ENCODE peak calls at places on chromosomes 13 and 19, in four cellular contexts. One of them, this sample, is unnamed.

GRCh38 chr13:32838985-32839384 is 177.2 kb upstream of the KL start:
- DNase-seq in CD8-positive, alpha-beta memory T cell: no peak
- DNase-seq in K562: no peak
- DNase-seq in cardiac fibroblast: peak; percentile 29
- DNase-seq in this sample: peak; percentile 90

GRCh38 chr19:38720559-38721236 is 23.6 kb downstream of the CAPN12 start:
- DNase-seq in CD8-positive, alpha-beta memory T cell: no peak
- DNase-seq in K562: no peak
- DNase-seq in cardiac fibroblast: no peak
- DNase-seq in this sample: no peak

GRCh38 chr19:16141043-16141442 is 2.4 kb upstream of the HSH2D start:
- DNase-seq in CD8-positive, alpha-beta memory T cell: no peak
- DNase-seq in K562: peak; percentile 42
- DNase-seq in cardiac fibroblast: no peak
- DNase-seq in this sample: no peak

GRCh38 chr13:30038884-30039283 is 188.5 kb upstream of the UBL3 start:
- DNase-seq in CD8-positive, alpha-beta memory T cell: no peak
- DNase-seq in K562: no peak
- DNase-seq in cardiac fibroblast: peak; percentile 24
- DNase-seq in this sample: no peak

GRCh38 chr13:40534456-40534855 is 132.0 kb downstream of the FOXO1 start:
- DNase-seq in CD8-positive, alpha-beta memory T cell: no peak
- DNase-seq in K562: no peak
- DNase-seq in cardiac fibroblast: no peak
- DNase-seq in this sample: no peak

GRCh38 chr13:30463820-30464495 is 1.8 kb downstream of the HMGB1 start:
- DNase-seq in CD8-positive, alpha-beta memory T cell: peak; percentile 55
- DNase-seq in K562: peak; percentile 7
- DNase-seq in cardiac fibroblast: peak; percentile 72
- DNase-seq in this sample: peak; percentile 79

GRCh38 chr19:31325342-31325741 is 23.9 kb downstream of the TSHZ3 start:
- DNase-seq in CD8-positive, alpha-beta memory T cell: no peak
- DNase-seq in K562: no peak
- DNase-seq in cardiac fibroblast: no peak
- DNase-seq in this sample: no peak

GRCh38 chr13:30898721-30899188 is 7.3 kb upstream of the MEDAG start:
- DNase-seq in CD8-positive, alpha-beta memory T cell: no peak
- DNase-seq in K562: no peak
- DNase-seq in cardiac fibroblast: peak; percentile 97
- DNase-seq in this sample: peak; percentile 100

GRCh38 chr13:94706854-94707399 is 5.4 kb downstream of the SOX21 start:
- DNase-seq in CD8-positive, alpha-beta memory T cell: no peak
- DNase-seq in K562: no peak
- DNase-seq in cardiac fibroblast: no peak
- DNase-seq in this sample: peak; percentile 15

GRCh38 chr19:54172413-54172763 is 572 bp downstream of the TMC4 start:
- DNase-seq in CD8-positive, alpha-beta memory T cell: no peak
- DNase-seq in K562: no peak
- DNase-seq in cardiac fibroblast: no peak
- DNase-seq in this sample: no peak

GRCh38 chr19:53101518-53101917 is 1.7 kb downstream of the ZNF160 start:
- DNase-seq in CD8-positive, alpha-beta memory T cell: no peak
- DNase-seq in K562: peak; percentile 22
- DNase-seq in cardiac fibroblast: no peak
- DNase-seq in this sample: no peak

GRCh38 chr19:56727731-56728130 is 56.2 kb upstream of the ZNF835 start:
- DNase-seq in CD8-positive, alpha-beta memory T cell: no peak
- DNase-seq in K562: no peak
- DNase-seq in cardiac fibroblast: no peak
- DNase-seq in this sample: no peak

GRCh38 chr19:45030825-45031224 is 8.0 kb upstream of the CLASRP start:
- DNase-seq in CD8-positive, alpha-beta memory T cell: no peak
- DNase-seq in K562: no peak
- DNase-seq in cardiac fibroblast: no peak
- DNase-seq in this sample: no peak

GRCh38 chr13:50531917-50532899 is 311.3 kb downstream of the DLEU7 start:
- DNase-seq in CD8-positive, alpha-beta memory T cell: no peak
- DNase-seq in K562: no peak
- DNase-seq in cardiac fibroblast: peak; percentile 67
- DNase-seq in this sample: no peak

GRCh38 chr19:53927745-53928144 is 18.7 kb downstream of the CACNG7 start:
- DNase-seq in CD8-positive, alpha-beta memory T cell: no peak
- DNase-seq in K562: peak; percentile 52
- DNase-seq in cardiac fibroblast: peak; percentile 72
- DNase-seq in this sample: peak; percentile 46

GRCh38 chr13:44732503-44733098 is 156.5 kb upstream of the TSC22D1 start:
- DNase-seq in CD8-positive, alpha-beta memory T cell: no peak
- DNase-seq in K562: no peak
- DNase-seq in cardiac fibroblast: peak; percentile 60
- DNase-seq in this sample: no peak

GRCh38 chr13:106262886-106263285 is 272.6 kb downstream of the EFNB2 start:
- DNase-seq in CD8-positive, alpha-beta memory T cell: no peak
- DNase-seq in K562: no peak
- DNase-seq in cardiac fibroblast: no peak
- DNase-seq in this sample: no peak

GRCh38 chr19:19679176-19680073 is 10.8 kb downstream of the ZNF101 start:
- DNase-seq in CD8-positive, alpha-beta memory T cell: no peak
- DNase-seq in K562: no peak
- DNase-seq in cardiac fibroblast: no peak
- DNase-seq in this sample: no peak

GRCh38 chr13:19601749-19602725 is 31.4 kb upstream of the MPHOSPH8 start:
- DNase-seq in CD8-positive, alpha-beta memory T cell: peak; percentile 1
- DNase-seq in K562: peak; percentile 60
- DNase-seq in cardiac fibroblast: peak; percentile 54
- DNase-seq in this sample: peak; percentile 37
- H3K4me3 ChIP-seq in CD8-positive, alpha-beta memory T cell: no peak overlapping the region
- H3K4me3 ChIP-seq in K562: peak overlapping the region; percentile 49
- H3K4me3 ChIP-seq in cardiac fibroblast: peak overlapping the region; percentile 49
- H3K4me3 ChIP-seq in this sample: peak overlapping the region; percentile 91

DNA sequence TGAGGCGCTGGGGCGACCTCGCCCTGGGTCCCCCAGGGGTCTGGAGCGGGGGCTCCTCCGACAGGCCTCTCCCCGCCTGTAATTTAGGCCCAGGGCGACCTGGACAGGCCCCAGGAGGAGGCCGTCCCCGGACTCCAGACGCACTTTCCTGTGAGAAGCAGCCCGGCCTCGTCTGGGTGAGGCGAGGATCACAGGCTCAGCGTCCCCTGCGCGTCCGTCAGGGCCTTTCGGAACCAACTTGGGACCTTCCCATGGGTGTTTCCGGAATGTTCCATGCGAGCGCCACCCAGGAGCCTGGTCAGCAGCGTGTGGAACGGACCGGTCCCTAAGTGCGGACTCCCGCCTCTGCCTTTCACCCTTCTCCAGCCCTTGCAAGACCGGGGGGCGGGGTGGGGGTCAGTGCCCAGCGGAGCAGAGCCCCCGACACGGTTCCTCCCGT is 1.0 kb upstream of the GRTP1 start:
- DNase-seq in CD8-positive, alpha-beta memory T cell: no peak
- DNase-seq in K562: no peak
- DNase-seq in cardiac fibroblast: no peak
- DNase-seq in this sample: no peak
- H3K4me3 ChIP-seq in CD8-positive, alpha-beta memory T cell: no peak overlapping the region
- H3K4me3 ChIP-seq in K562: no peak overlapping the region
- H3K4me3 ChIP-seq in cardiac fibroblast: no peak overlapping the region
- H3K4me3 ChIP-seq in this sample: no peak overlapping the region

DNA sequence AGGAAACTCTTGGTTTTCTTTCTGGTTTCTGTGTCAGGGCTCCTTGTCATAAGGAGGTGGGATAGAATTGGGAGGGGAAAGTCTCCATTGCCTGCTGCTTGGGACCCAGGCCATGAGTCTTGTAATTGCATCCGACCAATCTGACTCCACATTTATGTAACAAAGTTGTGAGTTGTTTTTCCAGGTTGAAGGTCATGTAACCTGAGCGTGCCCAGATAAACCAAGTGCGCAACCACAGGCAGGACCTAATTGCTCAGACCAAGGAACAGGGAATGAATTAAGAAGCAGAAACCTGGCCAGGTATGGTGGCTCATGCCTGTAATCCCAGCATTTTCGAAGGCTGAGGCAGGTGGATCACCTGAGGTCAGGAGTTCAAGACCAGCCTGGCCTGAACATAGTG is 17.8 kb downstream of the RASL11A start:
- DNase-seq in CD8-positive, alpha-beta memory T cell: no peak
- DNase-seq in K562: no peak
- DNase-seq in cardiac fibroblast: no peak
- DNase-seq in this sample: no peak
- H3K4me3 ChIP-seq in CD8-positive, alpha-beta memory T cell: no peak overlapping the region
- H3K4me3 ChIP-seq in K562: no peak overlapping the region
- H3K4me3 ChIP-seq in cardiac fibroblast: no peak overlapping the region
- H3K4me3 ChIP-seq in this sample: no peak overlapping the region

GRCh38 chr13:36175621-36176020 is 38.7 kb downstream of the SOHLH2 start:
- DNase-seq in CD8-positive, alpha-beta memory T cell: no peak
- DNase-seq in K562: no peak
- DNase-seq in cardiac fibroblast: no peak
- DNase-seq in this sample: no peak
- H3K4me3 ChIP-seq in CD8-positive, alpha-beta memory T cell: no peak overlapping the region
- H3K4me3 ChIP-seq in K562: no peak overlapping the region
- H3K4me3 ChIP-seq in cardiac fibroblast: no peak overlapping the region
- H3K4me3 ChIP-seq in this sample: no peak overlapping the region

DNA sequence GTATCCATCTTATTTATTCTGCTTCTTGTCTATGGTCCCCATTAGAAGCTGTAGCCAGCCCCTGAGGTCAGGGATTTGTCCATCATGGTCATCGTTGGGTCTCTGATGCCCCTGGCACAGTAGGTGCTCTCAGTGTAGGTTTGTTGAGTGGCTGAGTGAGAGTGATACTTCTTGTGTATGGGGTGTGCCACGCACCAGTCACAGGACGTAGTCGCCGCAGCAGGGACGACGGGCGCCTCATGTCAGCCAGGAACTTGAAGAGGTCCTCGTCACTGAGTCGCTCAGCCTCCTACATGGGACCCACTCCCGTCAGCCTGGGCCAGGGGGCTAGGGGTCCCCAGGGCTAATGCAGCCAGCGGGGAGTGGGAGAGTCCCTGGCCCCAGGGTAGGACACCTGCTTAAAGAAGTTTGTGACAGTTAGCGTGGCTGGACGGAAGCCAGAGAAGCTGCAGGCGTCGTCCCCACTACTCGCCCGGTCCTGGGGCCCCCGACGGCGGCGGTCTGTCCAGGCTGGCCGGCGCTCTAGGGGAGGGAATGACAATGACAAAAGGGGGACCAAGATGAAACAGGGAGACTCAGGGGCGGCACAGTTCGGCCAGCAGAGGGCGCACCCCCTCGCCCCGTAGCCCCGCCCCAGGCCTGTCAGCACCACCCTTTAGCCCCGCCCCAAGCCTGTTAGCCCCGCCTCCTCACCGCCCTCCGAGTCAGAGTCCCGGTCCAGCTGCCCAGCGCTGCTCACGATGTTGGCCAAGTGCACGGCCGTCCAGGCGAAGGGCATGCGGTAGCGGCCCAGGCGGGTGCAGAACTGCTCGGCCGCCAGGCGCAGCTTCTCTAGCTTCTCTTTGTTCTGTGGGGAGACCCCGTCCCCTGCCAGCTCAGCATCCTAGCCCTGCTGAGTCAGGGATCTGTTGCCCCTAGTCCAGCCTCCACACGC is 3.7 kb downstream of the ANGPTL8 start:
- DNase-seq in CD8-positive, alpha-beta memory T cell: peak; percentile 84
- DNase-seq in K562: peak; percentile 99
- DNase-seq in cardiac fibroblast: peak; percentile 85
- DNase-seq in this sample: peak; percentile 85
- H3K4me3 ChIP-seq in CD8-positive, alpha-beta memory T cell: no peak overlapping the region
- H3K4me3 ChIP-seq in K562: no peak overlapping the region
- H3K4me3 ChIP-seq in cardiac fibroblast: no peak overlapping the region
- H3K4me3 ChIP-seq in this sample: no peak overlapping the region

GRCh38 chr19:55705972-55706371 is 30.9 kb downstream of the EPN1 start:
- DNase-seq in CD8-positive, alpha-beta memory T cell: no peak
- DNase-seq in K562: no peak
- DNase-seq in cardiac fibroblast: no peak
- DNase-seq in this sample: no peak
- H3K4me3 ChIP-seq in CD8-positive, alpha-beta memory T cell: no peak overlapping the region
- H3K4me3 ChIP-seq in K562: no peak overlapping the region
- H3K4me3 ChIP-seq in cardiac fibroblast: no peak overlapping the region
- H3K4me3 ChIP-seq in this sample: no peak overlapping the region

GRCh38 chr19:10189631-10190425 is 4.9 kb downstream of the DNMT1 start:
- DNase-seq in CD8-positive, alpha-beta memory T cell: no peak
- DNase-seq in K562: no peak
- DNase-seq in cardiac fibroblast: no peak
- DNase-seq in this sample: no peak
- H3K4me3 ChIP-seq in CD8-positive, alpha-beta memory T cell: no peak overlapping the region
- H3K4me3 ChIP-seq in K562: no peak overlapping the region
- H3K4me3 ChIP-seq in cardiac fibroblast: no peak overlapping the region
- H3K4me3 ChIP-seq in this sample: no peak overlapping the region

GRCh38 chr19:8343483-8343844 is 402 bp upstream of the KANK3 start:
- DNase-seq in CD8-positive, alpha-beta memory T cell: no peak
- DNase-seq in K562: no peak
- DNase-seq in cardiac fibroblast: no peak
- DNase-seq in this sample: no peak
- H3K4me3 ChIP-seq in CD8-positive, alpha-beta memory T cell: peak overlapping the region; percentile 56
- H3K4me3 ChIP-seq in K562: peak overlapping the region; percentile 23
- H3K4me3 ChIP-seq in cardiac fibroblast: peak overlapping the region; percentile 43
- H3K4me3 ChIP-seq in this sample: peak overlapping the region; percentile 66